ENCODE peak calls at places on chromosomes 13 and 19, in ten cellular contexts. L is H1, A is lung, Y is mucosa of descending colon, G is astrocyte of the spinal cord, T is adrenal gland, Z is BE2C, W is ascending aorta, H is stomach, J is Caco-2. V is an unnamed sample.

GRCh38 chr13:74573654-74574053 is 439.4 kb upstream of the KLF12 start:
- DNase-seq in A (no peak), T (peak), L (peak), J (peak), G (no peak), H (no peak), Z (peak), W (no peak), Y (no peak), V (no peak)

GRCh38 chr13:29165840-29166239 is 345.7 kb downstream of the MTUS2 start:
- DNase-seq in W (no peak), Z (no peak), H (no peak), A (no peak), L (no peak), Y (no peak), G (no peak), J (no peak), T (no peak), V (no peak)

GRCh38 chr19:45569619-45570421 is 14.8 kb downstream of the OPA3 start:
- DNase-seq in A (peak), L (peak), Y (peak), T (peak), Z (peak), H (peak), J (peak), W (no peak), G (peak), V (peak)

GRCh38 chr19:1434040-1434366 is 4.2 kb upstream of the RPS15 start:
- DNase-seq in H (no peak), A (no peak), G (no peak), T (no peak), J (no peak), W (no peak), L (no peak), Z (no peak), Y (no peak), V (no peak)

GRCh38 chr19:45778010-45778671 is 4.1 kb downstream of the DMPK start:
- DNase-seq in H (no peak), Z (no peak), W (no peak), J (no peak), Y (no peak), L (no peak), A (no peak), T (no peak), G (no peak), V (no peak)

GRCh38 chr19:29303035-29303706 is 90.2 kb upstream of the UQCRFS1 start:
- DNase-seq in Z (no peak), G (no peak), J (no peak), H (no peak), T (no peak), W (no peak), A (no peak), Y (no peak), L (no peak), V (no peak)

GRCh38 chr13:37475966-37476365 is 122.6 kb downstream of the POSTN start:
- DNase-seq in L (no peak), A (no peak), Z (no peak), T (no peak), H (no peak), J (no peak), G (no peak), W (no peak), Y (no peak), V (no peak)

GRCh38 chr13:21232196-21232595 is 55.7 kb downstream of the MRPL57 start:
- DNase-seq in L (no peak), Z (no peak), G (no peak), T (no peak), Y (peak), H (no peak), W (no peak), A (peak), J (no peak), V (no peak)

GRCh38 chr19:55070755-55071502 is 4.7 kb upstream of the EPS8L1 start:
- DNase-seq in H (peak), G (peak), T (no peak), W (no peak), J (no peak), Z (no peak), L (no peak), Y (peak), A (peak), V (peak)

GRCh38 chr19:42279902-42280760 is 11.1 kb downstream of the CIC start:
- DNase-seq in T (peak), Z (peak), A (peak), Y (peak), W (peak), J (peak), L (peak), H (peak), G (peak), V (peak)

GRCh38 chr19:35266904-35267817 is 1.6 kb upstream of the USF2 start:
- DNase-seq in L (peak), Y (peak), A (no peak), Z (peak), T (peak), H (no peak), W (no peak), J (peak), G (no peak), V (peak)

GRCh38 chr19:48271531-48272151 is 1.8 kb downstream of the ZNF114 start:
- DNase-seq in Y (peak), A (peak), H (no peak), G (peak), W (no peak), J (peak), Z (peak), T (peak), L (peak), V (peak)

GRCh38 chr13:94535775-94536174 is 56.3 kb upstream of the DCT start:
- DNase-seq in A (no peak), H (no peak), W (no peak), L (no peak), Z (no peak), J (no peak), G (no peak), Y (no peak), T (no peak), V (no peak)

GRCh38 chr13:104318121-104318520 is 1251.9 kb upstream of the SLC10A2 start:
- DNase-seq in T (no peak), W (no peak), H (no peak), Z (peak), G (peak), A (no peak), J (peak), Y (no peak), L (no peak), V (no peak)

GRCh38 chr19:46745521-46746280 is at the start of gene FKRP:
- DNase-seq in G (no peak), L (no peak), A (no peak), H (peak), T (no peak), J (peak), Z (no peak), Y (peak), W (no peak), V (no peak)

DNA sequence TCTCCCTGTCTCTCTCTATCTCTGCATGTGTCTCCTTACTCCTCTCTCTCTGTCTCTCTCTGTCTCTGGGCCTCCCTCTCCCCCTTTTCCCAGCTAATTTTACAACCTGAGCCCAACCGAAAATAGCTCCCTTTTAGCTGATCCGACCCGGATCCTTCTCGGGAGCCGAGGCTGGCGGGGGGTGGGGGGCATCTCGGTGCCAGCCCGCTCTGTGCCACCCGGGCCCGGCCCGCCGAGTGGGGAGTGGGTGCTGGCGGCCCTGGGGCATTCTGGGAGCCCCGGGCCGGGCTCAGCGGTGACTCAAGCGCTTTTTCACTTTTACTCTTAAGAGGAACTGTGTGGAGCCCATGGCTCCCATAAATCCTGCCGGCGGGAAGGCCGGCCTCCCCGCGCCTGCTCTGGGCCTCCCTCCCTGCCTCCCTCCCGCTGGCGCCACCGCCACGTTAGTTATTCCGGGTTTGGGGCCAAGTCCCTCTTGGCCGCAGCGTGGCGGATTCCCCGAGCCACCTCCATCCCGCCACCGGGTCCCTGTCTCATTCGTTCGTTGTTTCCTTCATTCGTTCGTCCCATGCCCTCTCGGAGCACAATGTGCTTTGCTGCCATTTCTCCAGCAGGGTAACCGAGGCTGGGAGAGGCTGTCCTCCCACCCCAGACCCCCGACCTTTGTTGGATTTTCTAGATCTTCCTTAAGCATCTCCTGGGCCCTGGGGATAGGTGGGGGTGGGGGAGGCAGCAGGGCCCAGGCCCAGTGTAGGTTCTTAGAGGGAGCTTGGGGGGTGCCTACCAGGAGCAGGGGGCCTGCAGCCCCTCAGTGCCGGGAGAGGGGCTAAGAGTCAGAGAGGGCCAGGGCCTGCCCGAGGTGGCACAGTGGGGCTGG is 3.2 kb downstream of the NFIC start:
- DNase-seq in W (peak), G (peak), H (peak), Z (no peak), L (no peak), J (no peak), T (peak), Y (peak), A (no peak), V (peak)
- H3K4me3 ChIP-seq in W (peak), G (peak), H (peak), Z (peak), L (peak), J (no peak), T (peak), Y (no peak), A (peak), V (peak)

GRCh38 chr19:14475251-14476073 is at the start of gene PTGER1:
- DNase-seq in Y (no peak), T (no peak), L (peak), Z (peak), G (peak), J (no peak), A (no peak), W (no peak), H (no peak), V (no peak)

GRCh38 chr19:14473915-14474578 is 1.1 kb downstream of the PTGER1 start:
- DNase-seq in H (peak), G (no peak), Y (no peak), J (no peak), T (peak), W (no peak), L (peak), A (no peak), Z (no peak), V (peak)

GRCh38 chr19:14473073-14473790 is 1.9 kb downstream of the PTGER1 start:
- DNase-seq in J (no peak), H (no peak), L (peak), T (no peak), Z (no peak), W (no peak), Y (no peak), G (no peak), A (no peak), V (no peak)

GRCh38 chr19:14476307-14476662 is 1.1 kb upstream of the PTGER1 start:
- DNase-seq in Y (no peak), G (no peak), H (no peak), A (no peak), W (no peak), T (no peak), J (no peak), L (no peak), Z (no peak), V (no peak)

GRCh38 chr19:14474827-14475226 is 327 bp downstream of the PTGER1 start:
- DNase-seq in Z (no peak), Y (no peak), J (no peak), A (no peak), L (no peak), H (no peak), W (no peak), G (no peak), T (no peak), V (no peak)
- H3K4me3 ChIP-seq in Z (peak), Y (no peak), J (no peak), A (no peak), L (no peak), H (peak), W (no peak), G (peak), T (no peak), V (no peak)

DNA sequence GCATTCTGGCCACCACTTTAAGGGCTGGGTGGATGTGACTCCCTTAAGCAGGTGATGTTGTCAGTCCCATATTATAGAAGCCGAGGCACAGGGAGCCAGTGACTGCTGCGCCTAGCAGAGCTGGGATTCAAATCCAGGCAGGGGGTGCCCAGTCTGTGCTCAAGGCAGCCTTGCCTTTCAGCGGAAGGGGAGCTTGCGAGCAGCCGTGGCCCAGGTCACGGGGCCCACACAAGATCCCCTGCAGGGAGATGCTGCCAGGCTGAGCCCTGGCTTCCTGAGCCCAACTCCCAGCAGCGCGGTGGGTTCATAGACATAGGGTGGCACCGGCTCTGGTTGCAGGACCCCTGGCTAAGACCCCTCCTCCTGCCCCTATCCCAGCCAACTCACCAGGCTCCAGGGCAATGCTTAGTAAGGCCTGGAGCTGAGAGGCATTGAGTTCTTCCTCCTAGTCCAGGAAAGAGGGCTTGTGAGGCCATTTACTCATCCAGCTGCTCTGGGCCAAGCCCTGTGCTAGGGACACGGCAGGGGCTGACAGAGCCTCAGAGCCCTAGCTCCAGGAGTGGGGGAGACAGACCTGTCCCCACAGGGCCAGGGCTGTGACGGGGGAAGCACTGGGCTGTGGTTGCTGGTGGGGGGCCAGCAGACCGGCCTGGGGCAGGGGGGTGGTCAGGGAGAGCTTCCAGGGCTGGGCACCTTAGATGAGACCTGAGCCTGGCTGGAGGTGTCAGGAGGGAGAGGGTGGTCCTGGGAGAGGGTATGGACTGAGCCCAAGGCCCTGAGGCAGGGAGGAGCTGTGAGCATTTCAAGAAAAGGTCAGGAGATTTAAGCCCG is 9.6 kb downstream of the CAPN12 start:
- DNase-seq in Y (peak), Z (no peak), J (no peak), T (peak), G (peak), A (no peak), H (peak), W (no peak), L (no peak), V (peak)
- H3K4me3 ChIP-seq in Y (no peak), Z (no peak), J (no peak), T (no peak), G (no peak), A (no peak), H (peak), W (no peak), L (peak), V (peak)

DNA sequence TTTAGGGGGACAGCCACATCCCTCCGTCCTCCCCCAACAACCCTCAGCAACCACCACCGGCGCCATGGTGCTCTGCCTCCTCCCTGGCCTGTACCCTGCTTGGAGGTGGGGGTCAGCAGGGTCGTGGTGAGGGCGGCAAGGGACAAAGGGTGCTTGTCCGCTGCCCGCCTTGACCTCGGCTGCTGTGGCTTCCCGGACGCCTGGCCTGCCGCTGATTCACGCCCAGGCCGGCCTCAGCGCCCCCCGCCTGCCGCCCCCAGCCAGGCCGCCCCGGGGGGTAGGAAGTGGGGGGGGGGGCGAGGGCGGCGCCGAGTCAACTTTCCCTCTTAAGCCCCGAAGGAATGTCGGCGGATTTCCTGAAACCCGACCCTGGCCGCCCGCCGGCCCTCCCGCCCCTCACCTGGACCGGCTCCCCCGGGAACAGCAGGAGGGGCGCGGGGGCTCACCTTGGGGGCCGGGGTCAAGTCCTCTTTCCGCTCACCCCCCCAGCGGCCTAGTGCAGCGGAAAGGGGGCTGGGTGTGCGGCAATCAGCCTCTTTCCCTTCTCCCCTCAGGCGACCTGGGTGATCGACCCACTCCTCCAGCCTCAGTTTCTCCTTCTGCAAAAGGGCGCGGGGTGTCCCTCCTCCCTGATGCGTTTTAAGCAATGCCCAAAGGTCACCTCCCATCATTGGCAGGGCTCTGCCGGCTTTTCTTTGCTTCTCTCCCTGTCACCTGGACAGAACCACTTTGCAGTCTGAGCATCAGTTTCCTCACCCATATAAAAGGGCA is 1.9 kb upstream of the TMEM59L start:
- DNase-seq in Y (no peak), L (peak), A (no peak), G (no peak), T (no peak), W (no peak), J (no peak), Z (no peak), H (no peak), V (no peak)
- H3K4me3 ChIP-seq in Y (no peak), L (peak), A (no peak), G (no peak), T (no peak), W (no peak), J (no peak), Z (no peak), H (peak), V (no peak)

V was measured in transverse colon.